ENCODE peak calls at places on chromosomes 4 and X, in nine cellular contexts. F is heart left ventricle, U is heart right ventricle, I is GM23338, R is breast epithelium, C is body of pancreas, V is right lobe of liver, A is ovary, O is endodermal cell. Y is an unnamed sample. For H3K36me3, the result is how much of the 10 kb centered on the place peaks cover.

GRCh38 chr4:89724716-89725115 is 112.2 kb downstream of the SNCA start:
- DNase-seq in F (no peak), U (no peak), I (peak), R (no peak), C (no peak), V (no peak), A (no peak), O (no peak), Y (no peak)

GRCh38 chrX:20623448-20623847 is 356.7 kb upstream of the RPS6KA3 start:
- DNase-seq in F (no peak), U (no peak), I (no peak), R (no peak), C (no peak), V (no peak), A (no peak), O (no peak), Y (no peak)

GRCh38 chr4:37754410-37755185 is 68.4 kb upstream of the RELL1 start:
- DNase-seq in F (no peak), U (no peak), I (no peak), R (no peak), C (no peak), V (no peak), A (no peak), O (no peak), Y (no peak)

GRCh38 chr4:126604273-126604867 is 1028.4 kb upstream of the INTU start:
- DNase-seq in F (no peak), U (no peak), I (peak), R (no peak), C (no peak), V (no peak), A (no peak), O (no peak), Y (peak)

GRCh38 chrX:21408324-21408723 is 34.1 kb downstream of the CNKSR2 start:
- DNase-seq in F (no peak), U (no peak), I (no peak), R (no peak), C (peak), V (no peak), A (no peak), O (no peak), Y (no peak)

GRCh38 chrX:22249371-22249770 is 23.3 kb upstream of the CBLL2 start:
- DNase-seq in F (no peak), U (no peak), I (no peak), R (no peak), C (no peak), V (no peak), A (no peak), O (no peak), Y (no peak)

GRCh38 chr4:123876640-123877039 is 480.0 kb downstream of the SPRY1 start:
- DNase-seq in F (no peak), U (no peak), I (no peak), R (no peak), C (no peak), V (no peak), A (no peak), O (no peak), Y (no peak)

GRCh38 chr4:182142146-182143085 is 100.8 kb upstream of the TENM3 start:
- DNase-seq in F (no peak), U (no peak), I (peak), R (no peak), C (no peak), V (no peak), A (no peak), O (peak), Y (peak)

GRCh38 chr4:120277509-120277908 is 210.9 kb upstream of the MAD2L1 start:
- DNase-seq in F (no peak), U (no peak), I (no peak), R (no peak), C (no peak), V (no peak), A (no peak), O (no peak), Y (no peak)

GRCh38 chr4:98627477-98627876 is 30.9 kb downstream of the TSPAN5 start:
- DNase-seq in F (no peak), U (no peak), I (no peak), R (no peak), C (no peak), V (no peak), A (no peak), O (no peak), Y (no peak)

GRCh38 chr4:124025423-124025822 is 628.8 kb downstream of the SPRY1 start:
- DNase-seq in F (no peak), U (no peak), I (no peak), R (no peak), C (no peak), V (no peak), A (no peak), O (no peak), Y (no peak)

GRCh38 chr4:53963786-53964185 is 100.6 kb downstream of the CHIC2 start:
- DNase-seq in F (no peak), U (no peak), I (no peak), R (no peak), C (no peak), V (no peak), A (no peak), O (no peak), Y (no peak)

GRCh38 chr4:3515646-3516045 is 16.6 kb downstream of the LRPAP1 start:
- DNase-seq in F (no peak), U (no peak), I (no peak), R (no peak), C (no peak), V (peak), A (no peak), O (peak), Y (no peak)
- H3K36me3 ChIP-seq in F (half or more), U (under half), I (under half), R (under half), C (half or more), V (under half), A (under half), O (half or more), Y (under half)

GRCh38 chrX:48468693-48469691 is 1.1 kb downstream of the SLC38A5 start:
- DNase-seq in F (no peak), U (no peak), I (peak), R (no peak), C (no peak), V (peak), A (peak), O (peak), Y (no peak)

GRCh38 chrX:48471504-48471903 is 1.4 kb upstream of the SLC38A5 start:
- DNase-seq in F (no peak), U (no peak), I (no peak), R (peak), C (no peak), V (no peak), A (no peak), O (no peak), Y (no peak)

GRCh38 chrX:48472225-48472624 is 2.2 kb upstream of the SLC38A5 start:
- DNase-seq in F (no peak), U (no peak), I (peak), R (no peak), C (peak), V (peak), A (no peak), O (no peak), Y (no peak)

GRCh38 chrX:48470833-48471118 is 716 bp upstream of the SLC38A5 start:
- DNase-seq in F (no peak), U (no peak), I (no peak), R (no peak), C (no peak), V (peak), A (no peak), O (no peak), Y (no peak)

DNA sequence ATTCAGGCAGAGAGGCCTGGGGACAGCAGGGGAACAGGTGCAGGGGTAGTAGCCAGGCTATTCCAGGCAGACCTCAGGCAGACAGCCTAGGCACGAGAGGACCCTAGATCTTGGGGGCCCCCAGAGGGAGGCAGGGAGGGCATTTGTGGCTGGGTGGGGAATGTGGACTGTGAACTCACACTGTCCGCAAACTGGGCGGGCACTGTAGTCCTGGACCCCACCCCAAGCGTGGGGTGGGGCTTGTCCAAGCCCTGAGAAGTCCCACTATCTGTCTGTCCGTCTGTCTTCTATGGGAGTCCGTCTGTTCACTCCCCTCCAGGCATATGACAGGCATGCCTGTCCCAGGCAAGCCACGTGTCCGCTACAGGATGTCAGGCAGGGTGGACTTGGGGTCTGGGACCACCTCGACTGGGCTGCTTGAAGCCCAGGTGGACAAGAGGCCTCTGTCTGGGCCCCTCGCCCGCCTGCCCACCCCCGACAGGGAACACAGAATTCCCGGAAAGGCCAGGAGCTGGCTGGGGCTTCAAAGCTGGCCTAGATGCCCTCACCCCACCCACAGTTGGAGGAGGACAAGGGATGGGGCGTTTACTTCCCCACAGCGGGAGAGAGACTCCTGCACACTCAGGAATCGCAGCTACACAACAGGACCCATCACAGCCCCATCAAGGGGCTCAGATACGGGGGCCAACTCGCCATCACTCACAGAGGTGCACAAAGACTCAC is at the start of gene SLC38A5:
- DNase-seq in F (no peak), U (no peak), I (no peak), R (no peak), C (no peak), V (peak), A (no peak), O (no peak), Y (no peak)
- H3K27ac ChIP-seq in F (no peak), U (no peak), I (no peak), R (no peak), C (peak), V (no peak), A (no peak), O (no peak), Y (no peak)

GRCh38 chr4:7003879-7004240 is 39.3 kb upstream of the TADA2B start:
- DNase-seq in F (no peak), U (no peak), I (no peak), R (peak), C (no peak), V (no peak), A (no peak), O (no peak), Y (no peak)

GRCh38 chr4:7003176-7003878 is 39.8 kb upstream of the TADA2B start:
- DNase-seq in F (no peak), U (no peak), I (no peak), R (no peak), C (no peak), V (no peak), A (no peak), O (peak), Y (no peak)

GRCh38 chr4:7002336-7002735 is 40.8 kb upstream of the TADA2B start:
- DNase-seq in F (no peak), U (no peak), I (no peak), R (no peak), C (no peak), V (no peak), A (no peak), O (peak), Y (no peak)

GRCh38 chr4:7005571-7005970 is 37.6 kb upstream of the TADA2B start:
- DNase-seq in F (no peak), U (no peak), I (no peak), R (no peak), C (no peak), V (no peak), A (no peak), O (no peak), Y (no peak)

GRCh38 chr4:7004331-7004730 is 38.8 kb upstream of the TADA2B start:
- DNase-seq in F (no peak), U (no peak), I (no peak), R (peak), C (no peak), V (no peak), A (no peak), O (no peak), Y (no peak)
- H3K36me3 ChIP-seq in F (half or more), U (under half), I (under half), R (under half), C (under half), V (under half), A (under half), O (half or more), Y (under half)

DNA sequence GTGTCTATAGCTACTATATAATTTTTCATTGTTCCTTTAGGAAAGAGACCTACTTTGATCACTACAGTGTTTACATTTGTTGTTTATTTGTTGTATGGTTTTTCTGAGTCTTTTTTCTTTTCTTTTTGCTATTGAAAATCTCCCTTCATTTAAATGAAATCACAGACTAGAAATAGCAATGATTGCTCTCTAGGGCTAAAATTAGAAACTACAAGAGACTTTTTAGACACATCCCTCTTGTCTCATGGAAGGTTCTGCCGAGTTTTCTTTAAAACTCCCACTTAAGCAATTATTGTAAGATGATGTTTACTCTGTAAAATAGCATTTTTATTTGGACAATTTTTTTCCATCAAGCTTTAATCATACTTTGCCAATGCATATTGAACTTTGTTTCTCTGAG is 136.6 kb downstream of the PALLD start:
- DNase-seq in F (no peak), U (no peak), I (no peak), R (no peak), C (no peak), V (no peak), A (no peak), O (no peak), Y (no peak)
- H3K27ac ChIP-seq in F (peak), U (no peak), I (no peak), R (peak), C (no peak), V (no peak), A (no peak), O (no peak), Y (no peak)

GRCh38 chrX:153957224-153957623 is 12.8 kb upstream of the RENBP start:
- DNase-seq in F (no peak), U (no peak), I (no peak), R (no peak), C (no peak), V (no peak), A (no peak), O (no peak), Y (no peak)

GRCh38 chrX:153959649-153960048 is 12.0 kb downstream of the HCFC1 start:
- DNase-seq in F (no peak), U (no peak), I (no peak), R (no peak), C (no peak), V (no peak), A (no peak), O (no peak), Y (no peak)

GRCh38 chrX:153960077-153960476 is 11.5 kb downstream of the HCFC1 start:
- DNase-seq in F (no peak), U (no peak), I (no peak), R (no peak), C (no peak), V (no peak), A (no peak), O (no peak), Y (no peak)

GRCh38 chrX:153960786-153961185 is 10.8 kb downstream of the HCFC1 start:
- DNase-seq in F (no peak), U (no peak), I (no peak), R (no peak), C (no peak), V (no peak), A (no peak), O (no peak), Y (no peak)

GRCh38 chrX:153958605-153959004 is 13.0 kb downstream of the HCFC1 start:
- DNase-seq in F (no peak), U (no peak), I (no peak), R (no peak), C (no peak), V (no peak), A (no peak), O (no peak), Y (no peak)
- H3K36me3 ChIP-seq in F (half or more), U (under half), I (under half), R (under half), C (under half), V (under half), A (under half), O (under half), Y (under half)

GRCh38 chrX:135432453-135432852 is 10.7 kb downstream of the SMIM10L2A start:
- DNase-seq in F (no peak), U (no peak), I (peak), R (no peak), C (no peak), V (no peak), A (peak), O (no peak), Y (no peak)

GRCh38 chrX:135432881-135433521 is 11.3 kb downstream of the SMIM10L2A start:
- DNase-seq in F (no peak), U (no peak), I (no peak), R (no peak), C (no peak), V (no peak), A (no peak), O (no peak), Y (no peak)

GRCh38 chrX:135431886-135432285 is 10.1 kb downstream of the SMIM10L2A start:
- DNase-seq in F (no peak), U (no peak), I (no peak), R (no peak), C (no peak), V (no peak), A (no peak), O (no peak), Y (no peak)

GRCh38 chrX:135425566-135425965 is 3.8 kb downstream of the SMIM10L2A start:
- DNase-seq in F (no peak), U (no peak), I (no peak), R (no peak), C (no peak), V (no peak), A (no peak), O (no peak), Y (no peak)

GRCh38 chrX:135429429-135429828 is 7.7 kb downstream of the SMIM10L2A start:
- DNase-seq in F (no peak), U (no peak), I (no peak), R (no peak), C (no peak), V (no peak), A (no peak), O (no peak), Y (no peak)
- H3K27ac ChIP-seq in F (no peak), U (no peak), I (no peak), R (no peak), C (no peak), V (no peak), A (no peak), O (no peak), Y (no peak)

DNA sequence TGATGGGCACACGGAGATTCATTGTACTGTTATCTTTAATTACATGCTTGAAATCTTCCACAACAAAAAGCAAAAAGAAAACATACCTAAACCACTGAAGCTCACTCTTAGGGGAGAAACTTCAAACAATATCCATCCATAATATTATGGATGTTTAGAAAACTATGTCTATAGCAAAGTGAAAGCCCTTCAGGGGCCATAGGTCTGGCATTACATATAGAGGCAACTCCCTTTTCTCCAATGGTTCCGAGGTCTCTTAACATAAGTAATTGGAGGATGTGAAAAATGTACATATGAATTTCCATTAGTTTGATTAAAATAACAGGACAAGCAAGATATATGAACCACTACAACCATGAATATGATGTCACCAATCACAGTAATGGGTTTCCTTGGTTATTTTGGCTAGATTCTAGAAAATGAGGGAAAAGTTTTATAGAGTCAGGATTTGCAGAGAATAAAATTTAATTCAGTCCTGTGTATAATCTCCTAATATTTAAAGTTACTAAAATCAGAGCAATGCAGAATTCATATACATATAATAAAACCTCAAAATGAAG is 10.8 kb downstream of the UGDH start:
- DNase-seq in F (no peak), U (no peak), I (no peak), R (no peak), C (no peak), V (no peak), A (no peak), O (no peak), Y (no peak)
- H3K36me3 ChIP-seq in F (half or more), U (under half), I (under half), R (under half), C (under half), V (under half), A (under half), O (half or more), Y (under half)

DNA sequence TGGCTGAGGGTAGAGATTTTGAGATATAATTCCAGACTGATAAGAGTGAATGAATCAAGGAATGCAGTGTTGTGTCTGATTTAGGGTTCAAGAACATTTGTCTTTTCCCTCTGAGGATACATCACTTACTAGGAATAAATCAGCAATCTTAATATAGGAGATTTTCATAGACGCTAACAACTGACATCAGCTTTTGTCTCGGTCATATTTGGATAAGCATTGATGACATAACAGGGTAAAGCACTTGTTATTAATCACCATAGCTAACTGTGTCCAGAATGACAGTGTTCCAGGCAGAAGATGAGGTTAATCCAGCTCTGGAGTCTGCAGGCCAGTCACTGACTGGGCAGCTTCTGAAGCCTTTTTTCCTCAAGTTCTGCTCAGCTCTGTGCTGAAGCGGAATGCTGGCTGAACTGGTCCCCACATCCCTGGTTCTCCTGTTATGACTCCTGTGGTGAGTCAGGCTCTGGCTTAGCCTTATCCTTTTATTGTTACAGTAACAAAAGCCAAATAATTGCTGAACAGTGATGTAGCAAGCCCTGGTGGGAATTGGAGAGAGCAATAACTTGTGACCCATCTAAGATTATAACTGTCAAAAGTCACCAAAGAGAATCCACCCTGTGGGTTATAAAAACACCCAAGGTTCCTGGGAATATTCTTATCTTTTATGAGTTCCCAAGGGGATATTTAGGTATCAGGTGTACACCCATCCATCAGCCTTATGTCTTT is 41.8 kb downstream of the FNIP2 start:
- DNase-seq in F (peak), U (peak), I (no peak), R (peak), C (peak), V (no peak), A (peak), O (no peak), Y (peak)
- H3K27ac ChIP-seq in F (peak), U (peak), I (no peak), R (peak), C (peak), V (peak), A (no peak), O (no peak), Y (no peak)